ENCODE peak calls at places on chromosomes 11 and 22, in seven cellular contexts. A is HCEC 1CT, U is pulmonary artery endothelial cell, L is WERI-Rb-1, M is GM03348, N is naive B cell, S is posterior cingulate gyrus. E is an unnamed sample.

GRCh38 chr11:35838071-35838470 is 105.8 kb upstream of the LDLRAD3 start:
- DNase-seq in U (no peak), N (no peak), M (no peak), S (no peak), A (no peak), L (no peak), E (no peak)

GRCh38 chr22:49751968-49752597 is 75.6 kb downstream of the BRD1 start:
- DNase-seq in N (no peak), M (peak; percentile 6), S (no peak), U (no peak), L (peak; percentile 43), A (no peak), E (no peak)

GRCh38 chr11:36235750-36236149 is 53.5 kb downstream of the COMMD9 start:
- DNase-seq in A (peak; percentile 18), S (no peak), U (no peak), N (no peak), M (no peak), L (no peak), E (no peak)

GRCh38 chr11:128095459-128096096 is 491.8 kb downstream of the ETS1 start:
- DNase-seq in L (no peak), U (peak; percentile 94), M (peak; percentile 26), S (no peak), A (peak; percentile 84), N (no peak), E (peak; percentile 93)

GRCh38 chr11:57325735-57326048 is 940 bp upstream of the TNKS1BP1 start:
- DNase-seq in N (no peak), A (no peak), U (no peak), S (no peak), L (no peak), M (no peak), E (no peak)

GRCh38 chr22:43293661-43294392 is 49.3 kb downstream of the SCUBE1 start:
- DNase-seq in M (no peak), N (no peak), A (peak; percentile 51), U (no peak), L (peak; percentile 94), S (no peak), E (no peak)

GRCh38 chr11:134405841-134406240 is 6.2 kb downstream of the B3GAT1 start:
- DNase-seq in N (no peak), S (no peak), A (no peak), L (no peak), M (no peak), U (no peak), E (no peak)

GRCh38 chr11:89321401-89321800 is 143.7 kb downstream of the TYR start:
- DNase-seq in U (no peak), S (no peak), L (no peak), N (no peak), M (no peak), A (no peak), E (no peak)

GRCh38 chr11:133443361-133443760 is 88.9 kb downstream of the OPCML start:
- DNase-seq in N (no peak), M (no peak), A (no peak), S (no peak), U (no peak), L (no peak), E (no peak)